ENCODE peak calls at places on chromosomes 16 and 17, in six cellular contexts. F, T, R, O, Q and L are unnamed samples.
A peak's percentile ranks its signal among the peaks of the same experiment; 100 is the strongest.

GRCh38 chr17:60160829-60161501 is 11.2 kb downstream of the CA4 start:
- DNase-seq in F (no peak), T (no peak), R (no peak), O (no peak), Q (no peak), L (no peak)

GRCh38 chr17:59107306-59107670 is 608 bp upstream of the TRIM37 start:
- DNase-seq in F (no peak), T (no peak), R (no peak), O (no peak), Q (no peak), L (no peak)

GRCh38 chr17:78132086-78132676 is 1.6 kb downstream of the TMC8 start:
- DNase-seq in F (peak; percentile 52), T (no peak), R (peak; percentile 81), O (no peak), Q (no peak), L (peak; percentile 87)

GRCh38 chr17:27944546-27945332 is 51.6 kb upstream of the LYRM9 start:
- DNase-seq in F (no peak), T (no peak), R (no peak), O (no peak), Q (no peak), L (peak; percentile 28)

GRCh38 chr16:84065536-84066132 is 23.0 kb upstream of the SLC38A8 start:
- DNase-seq in F (no peak), T (peak; percentile 50), R (peak; percentile 53), O (peak; percentile 68), Q (peak; percentile 57), L (no peak)

GRCh38 chr17:37708008-37708615 is 36.7 kb downstream of the HNF1B start:
- DNase-seq in F (no peak), T (no peak), R (no peak), O (no peak), Q (no peak), L (no peak)

GRCh38 chr17:82173351-82174041 is 39.1 kb downstream of the CCDC57 start:
- DNase-seq in F (no peak), T (no peak), R (no peak), O (no peak), Q (no peak), L (no peak)

GRCh38 chr17:81253358-81254131 is 14.4 kb downstream of the NDUFAF8 start:
- DNase-seq in F (peak; percentile 28), T (peak; percentile 28), R (peak; percentile 65), O (peak; percentile 44), Q (peak; percentile 78), L (no peak)

GRCh38 chr16:57089406-57089805 is 3.0 kb upstream of the CPNE2 start:
- DNase-seq in F (no peak), T (no peak), R (no peak), O (no peak), Q (no peak), L (no peak)

GRCh38 chr17:50266384-50267073 is 7.7 kb upstream of the TMEM92 start:
- DNase-seq in F (no peak), T (peak; percentile 90), R (no peak), O (peak; percentile 90), Q (peak; percentile 42), L (no peak)

GRCh38 chr16:85757341-85757822 is 6.5 kb upstream of the C16orf74 start:
- DNase-seq in F (no peak), T (peak; percentile 79), R (peak; percentile 19), O (peak; percentile 80), Q (no peak), L (peak; percentile 74)

GRCh38 chr17:65228734-65229390 is 91.7 kb downstream of the RGS9 start:
- DNase-seq in F (peak; percentile 8), T (peak; percentile 79), R (peak; percentile 72), O (peak; percentile 46), Q (peak; percentile 71), L (peak; percentile 53)

GRCh38 chr17:17784599-17785264 is 52.1 kb downstream of the SREBF1 start:
- DNase-seq in F (no peak), T (no peak), R (peak; percentile 31), O (no peak), Q (no peak), L (no peak)

GRCh38 chr16:25614836-25615235 is 76.9 kb upstream of the HS3ST4 start:
- DNase-seq in F (no peak), T (no peak), R (no peak), O (no peak), Q (no peak), L (no peak)

GRCh38 chr17:44331249-44331760 is 6.7 kb upstream of the SLC25A39 start:
- DNase-seq in F (peak; percentile 46), T (peak; percentile 62), R (peak; percentile 76), O (peak; percentile 73), Q (peak; percentile 80), L (peak; percentile 57)

GRCh38 chr16:84446596-84447392 is 57.7 kb downstream of the MEAK7 start:
- DNase-seq in F (no peak), T (no peak), R (no peak), O (peak; percentile 51), Q (no peak), L (no peak)

GRCh38 chr17:38451840-38452529 is 23.7 kb downstream of the ARHGAP23 start:
- DNase-seq in F (no peak), T (peak; percentile 60), R (no peak), O (peak; percentile 94), Q (no peak), L (no peak)

GRCh38 chr17:76709077-76709950 is 1.5 kb downstream of the MXRA7 start:
- DNase-seq in F (no peak), T (peak; percentile 81), R (no peak), O (peak; percentile 98), Q (no peak), L (no peak)

GRCh38 chr17:164536-165235 is 16.8 kb downstream of the DOC2B start:
- DNase-seq in F (no peak), T (peak; percentile 22), R (peak; percentile 38), O (peak; percentile 25), Q (no peak), L (no peak)

GRCh38 chr16:84198401-84198800 is 7.4 kb downstream of the ADAD2 start:
- DNase-seq in F (no peak), T (peak; percentile 36), R (no peak), O (peak; percentile 79), Q (no peak), L (no peak)

GRCh38 chr16:53775821-53776431 is 72.0 kb downstream of the FTO start:
- DNase-seq in F (no peak), T (peak; percentile 94), R (no peak), O (peak; percentile 92), Q (no peak), L (no peak)

GRCh38 chr17:55056530-55056929 is 88.0 kb downstream of the STXBP4 start:
- DNase-seq in F (no peak), T (peak; percentile 4), R (no peak), O (no peak), Q (no peak), L (no peak)

GRCh38 chr16:58907297-58907696 is 173.2 kb upstream of the GOT2 start:
- DNase-seq in F (no peak), T (no peak), R (no peak), O (no peak), Q (no peak), L (no peak)

GRCh38 chr17:7060165-7060890 is 16.4 kb upstream of the SLC16A11 start:
- DNase-seq in F (no peak), T (peak; percentile 89), R (peak; percentile 69), O (peak; percentile 87), Q (peak; percentile 69), L (no peak)

GRCh38 chr17:4215882-4216411 is 47.8 kb downstream of the ANKFY1 start:
- DNase-seq in F (no peak), T (no peak), R (no peak), O (no peak), Q (no peak), L (no peak)

GRCh38 chr17:48045270-48046001 is 2.7 kb upstream of the NFE2L1 start:
- DNase-seq in F (no peak), T (peak; percentile 50), R (no peak), O (peak; percentile 80), Q (no peak), L (no peak)

GRCh38 chr17:19520641-19521040 is 13.0 kb upstream of the SLC47A1 start:
- DNase-seq in F (no peak), T (no peak), R (no peak), O (no peak), Q (no peak), L (no peak)